ENCODE peak calls at places on chromosomes 11 and 22, in five cellular contexts. Z is pancreas, U is GM12865, W is A172, G is mesenchymal stem cell. S is an unnamed sample.
A peak's percentile ranks its signal among the peaks of the same experiment; 100 is the strongest.

GRCh38 chr22:49170053-49170452 is 657.6 kb downstream of the BRD1 start:
- DNase-seq in Z (no peak), W (no peak), U (no peak), G (no peak), S (no peak)

GRCh38 chr11:102306817-102307814 is 10.2 kb upstream of the BIRC3 start:
- DNase-seq in Z (no peak), U (no peak), W (peak; percentile 46), G (no peak), S (no peak)

GRCh38 chr11:103716363-103716762 is 320.1 kb upstream of the DDI1 start:
- DNase-seq in W (no peak), Z (peak; percentile 13), G (no peak), U (no peak), S (no peak)

GRCh38 chr11:63536669-63537292 is at the start of gene PLAAT4:
- DNase-seq in G (peak; percentile 72), W (peak; percentile 42), U (peak; percentile 68), Z (no peak), S (peak; percentile 73)

GRCh38 chr11:113629562-113629961 is 76.5 kb downstream of the TMPRSS5 start:
- DNase-seq in W (no peak), Z (no peak), U (no peak), G (no peak), S (no peak)

GRCh38 chr11:108341654-108342053 is 118.8 kb downstream of the ATM start:
- DNase-seq in Z (no peak), W (no peak), G (no peak), U (no peak), S (no peak)

GRCh38 chr11:112656772-112657428 is 304.3 kb upstream of the NCAM1 start:
- DNase-seq in Z (no peak), W (peak; percentile 64), U (peak; percentile 42), G (no peak), S (no peak)

GRCh38 chr11:1852271-1852877 is 510 bp upstream of the LSP1 start:
- DNase-seq in Z (no peak), W (no peak), G (no peak), U (no peak), S (no peak)

GRCh38 chr22:47206819-47207218 is 444.4 kb downstream of the TBC1D22A start:
- DNase-seq in G (no peak), U (no peak), W (no peak), Z (no peak), S (no peak)

GRCh38 chr11:123174196-123175183 is 20.6 kb downstream of the CLMP start:
- DNase-seq in G (peak; percentile 96), W (peak; percentile 53), Z (no peak), U (no peak), S (peak; percentile 70)

GRCh38 chr11:120184946-120185677 is 25.7 kb upstream of the OAF start:
- DNase-seq in Z (peak; percentile 84), W (no peak), U (no peak), G (peak; percentile 63), S (peak; percentile 94)

GRCh38 chr11:19934828-19935259 is 222.2 kb downstream of the NAV2 start:
- DNase-seq in W (peak; percentile 85), U (no peak), G (peak; percentile 81), Z (no peak), S (no peak)

GRCh38 chr11:65420506-65421203 is 1.9 kb upstream of the NEAT1 start:
- DNase-seq in W (no peak), G (no peak), Z (peak; percentile 13), U (no peak), S (no peak)

GRCh38 chr11:8265681-8266241 is 2.1 kb upstream of the LMO1 start:
- DNase-seq in G (no peak), Z (no peak), W (no peak), U (no peak), S (no peak)

GRCh38 chr11:36372101-36372767 is 76.1 kb downstream of the PRR5L start:
- DNase-seq in Z (no peak), W (no peak), U (no peak), G (no peak), S (no peak)

GRCh38 chr11:130916910-130917309 is 631 bp upstream of the SNX19 start:
- DNase-seq in G (no peak), Z (no peak), U (no peak), W (no peak), S (no peak)

GRCh38 chr22:30294830-30295229 is 5.5 kb upstream of the CASTOR1 start:
- DNase-seq in G (no peak), Z (peak; percentile 67), U (no peak), W (no peak), S (no peak)

GRCh38 chr11:126115820-126116319 is 53.2 kb upstream of the CDON start:
- DNase-seq in U (no peak), G (peak; percentile 97), W (no peak), Z (peak; percentile 82), S (no peak)

GRCh38 chr22:23874871-23875270 is 17.2 kb downstream of the SLC2A11 start:
- DNase-seq in W (no peak), G (no peak), Z (no peak), U (no peak), S (no peak)

GRCh38 chr11:115215694-115216615 is 288.3 kb downstream of the CADM1 start:
- DNase-seq in W (no peak), G (peak; percentile 13), Z (no peak), U (peak; percentile 29), S (no peak)

GRCh38 chr11:103055174-103055890 is 36.6 kb downstream of the DCUN1D5 start:
- DNase-seq in W (peak; percentile 25), G (peak; percentile 62), Z (no peak), U (peak; percentile 30), S (no peak)

GRCh38 chr11:132062031-132062430 is 691.6 kb downstream of the NTM start:
- DNase-seq in Z (no peak), G (peak; percentile 33), W (no peak), U (no peak), S (no peak)

GRCh38 chr11:71252782-71253730 is 679 bp upstream of the SHANK2 start:
- DNase-seq in U (no peak), G (peak; percentile 94), W (no peak), Z (peak; percentile 82), S (no peak)

GRCh38 chr11:36702330-36703054 is 104.5 kb upstream of the RAG2 start:
- DNase-seq in G (peak; percentile 67), W (peak; percentile 60), Z (no peak), U (peak; percentile 75), S (peak; percentile 44)

GRCh38 chr11:105829084-105829483 is 193.0 kb downstream of the MSANTD4 start:
- DNase-seq in Z (no peak), G (no peak), W (no peak), U (peak; percentile 59), S (no peak)

GRCh38 chr11:11940551-11940950 is 67.9 kb downstream of the DKK3 start:
- DNase-seq in Z (no peak), W (no peak), G (no peak), U (no peak), S (no peak)

GRCh38 chr11:2355000-2355644 is 22.0 kb upstream of the CD81 start:
- DNase-seq in Z (no peak), G (peak; percentile 77), W (peak; percentile 74), U (no peak), S (no peak)

GRCh38 chr22:29344137-29344536 is 28.6 kb upstream of the RASL10A start:
- DNase-seq in G (peak; percentile 69), Z (peak; percentile 94), W (peak; percentile 96), U (no peak), S (peak; percentile 87)

GRCh38 chr11:35344990-35345655 is 74.2 kb downstream of the SLC1A2 start:
- DNase-seq in U (peak; percentile 50), W (no peak), Z (no peak), G (no peak), S (peak; percentile 42)

GRCh38 chr22:40666151-40666848 is 13.0 kb upstream of the MCHR1 start:
- DNase-seq in G (no peak), U (no peak), W (no peak), Z (no peak), S (no peak)

GRCh38 chr11:124586247-124586860 is 16.6 kb downstream of the OR8A1 start:
- DNase-seq in U (peak; percentile 65), W (peak; percentile 48), G (peak; percentile 64), Z (no peak), S (peak; percentile 74)

GRCh38 chr22:36343720-36344105 is 44.1 kb downstream of the MYH9 start:
- DNase-seq in W (no peak), G (no peak), Z (no peak), U (no peak), S (no peak)

GRCh38 chr11:39664023-39664422 is 1795.4 kb downstream of the LRRC4C start:
- DNase-seq in W (no peak), Z (no peak), U (no peak), G (no peak), S (no peak)

GRCh38 chr22:43884600-43885318 is 7.1 kb downstream of the PNPLA5 start:
- DNase-seq in W (no peak), Z (no peak), U (peak; percentile 92), G (peak; percentile 38), S (peak; percentile 67)

S was measured in adrenal gland.